ENCODE peak calls at places on chromosomes 4 and X, in six cellular contexts. J is WTC11, O is IMR-90, V is H9, Q is gastrocnemius medialis, L is mammary epithelial cell. C is an unnamed sample.

GRCh38 chr4:7132730-7133582 is 59.4 kb upstream of the SORCS2 start:
- DNase-seq in J (no peak), O (peak), V (no peak), Q (no peak), L (no peak), C (no peak)

GRCh38 chr4:15971068-15971801 is 8.3 kb upstream of the FGFBP2 start:
- DNase-seq in J (no peak), O (no peak), V (no peak), Q (no peak), L (no peak), C (no peak)

GRCh38 chr4:137960371-137961050 is 281.6 kb downstream of the SLC7A11 start:
- DNase-seq in J (no peak), O (peak), V (no peak), Q (no peak), L (peak), C (no peak)

GRCh38 chr4:3472411-3473141 is 9.5 kb downstream of the DOK7 start:
- DNase-seq in J (no peak), O (no peak), V (no peak), Q (peak), L (no peak), C (no peak)

GRCh38 chrX:10633722-10634121 is 13.3 kb upstream of the MID1 start:
- DNase-seq in J (no peak), O (peak), V (no peak), Q (peak), L (peak), C (no peak)

GRCh38 chr4:6724461-6725111 is 8.6 kb downstream of the BLOC1S4 start:
- DNase-seq in J (no peak), O (peak), V (no peak), Q (no peak), L (no peak), C (no peak)

GRCh38 chrX:150792949-150793527 is 99.8 kb downstream of the MTMR1 start:
- DNase-seq in J (no peak), O (no peak), V (no peak), Q (no peak), L (no peak), C (no peak)

GRCh38 chrX:66756717-66757116 is 117.8 kb upstream of the EDA2R start:
- DNase-seq in J (no peak), O (no peak), V (no peak), Q (no peak), L (no peak), C (no peak)

GRCh38 chr4:189974056-189974455 is 33.4 kb downstream of the FRG1 start:
- DNase-seq in J (no peak), O (no peak), V (no peak), Q (no peak), L (no peak), C (no peak)

GRCh38 chr4:167025651-167026050 is 208.6 kb downstream of the SPOCK3 start:
- DNase-seq in J (no peak), O (no peak), V (no peak), Q (no peak), L (peak), C (no peak)

GRCh38 chr4:22203436-22204011 is 255.0 kb upstream of the KCNIP4 start:
- DNase-seq in J (no peak), O (no peak), V (no peak), Q (no peak), L (peak), C (no peak)

GRCh38 chr4:26732356-26732755 is 128.3 kb upstream of the STIM2 start:
- DNase-seq in J (no peak), O (no peak), V (no peak), Q (no peak), L (no peak), C (no peak)

GRCh38 chr4:102174800-102175199 is 170.5 kb downstream of the SLC39A8 start:
- DNase-seq in J (no peak), O (peak), V (no peak), Q (no peak), L (peak), C (no peak)

GRCh38 chrX:53695901-53696300 is 9.4 kb upstream of the HUWE1 start:
- DNase-seq in J (no peak), O (no peak), V (no peak), Q (no peak), L (no peak), C (no peak)

GRCh38 chrX:51894697-51895336 is 1.4 kb downstream of the MAGED1 start:
- DNase-seq in J (peak), O (peak), V (no peak), Q (peak), L (no peak), C (no peak)

GRCh38 chrX:7068939-7069367 is 78.6 kb upstream of the STS start:
- DNase-seq in J (peak), O (no peak), V (peak), Q (no peak), L (peak), C (no peak)

GRCh38 chr4:67684839-67685531 is 16.0 kb downstream of the UBA6 start:
- DNase-seq in J (no peak), O (peak), V (no peak), Q (no peak), L (peak), C (no peak)

GRCh38 chr4:13559414-13559813 is 15.1 kb upstream of the NKX3-2 start:
- DNase-seq in J (no peak), O (peak), V (no peak), Q (no peak), L (peak), C (no peak)

GRCh38 chr4:77927991-77928925 is 65.6 kb downstream of the MRPL1 start:
- DNase-seq in J (no peak), O (peak), V (no peak), Q (no peak), L (peak), C (no peak)

GRCh38 chr4:121307441-121308327 is 73.1 kb downstream of the QRFPR start:
- DNase-seq in J (peak), O (peak), V (peak), Q (no peak), L (peak), C (no peak)

GRCh38 chr4:146255463-146255862 is 41.1 kb downstream of the REELD1 start:
- DNase-seq in J (no peak), O (peak), V (no peak), Q (no peak), L (no peak), C (no peak)

GRCh38 chr4:87973283-87974169 is 2.0 kb upstream of the SPP1 start:
- DNase-seq in J (peak), O (peak), V (peak), Q (no peak), L (peak), C (no peak)

GRCh38 chr4:63717384-63717783 is 691.9 kb downstream of the TECRL start:
- DNase-seq in J (no peak), O (no peak), V (no peak), Q (no peak), L (no peak), C (no peak)

GRCh38 chrX:65608021-65608420 is 59.4 kb upstream of the MSN start:
- DNase-seq in J (no peak), O (no peak), V (no peak), Q (no peak), L (no peak), C (no peak)

GRCh38 chrX:40947276-40947675 is 138.0 kb upstream of the USP9X start:
- DNase-seq in J (no peak), O (peak), V (no peak), Q (no peak), L (no peak), C (no peak)

GRCh38 chr4:6472008-6472386 is 417 bp downstream of the PPP2R2C start:
- DNase-seq in J (no peak), O (no peak), V (peak), Q (no peak), L (no peak), C (peak)

GRCh38 chr4:121711263-121712000 is 14.7 kb upstream of the ANXA5 start:
- DNase-seq in J (peak), O (peak), V (peak), Q (peak), L (peak), C (peak)

GRCh38 chr4:997375-998071 is 4.3 kb upstream of the SLC26A1 start:
- DNase-seq in J (no peak), O (no peak), V (no peak), Q (no peak), L (no peak), C (no peak)

GRCh38 chr4:174214102-174214878 is 69.2 kb downstream of the FBXO8 start:
- DNase-seq in J (peak), O (no peak), V (peak), Q (no peak), L (no peak), C (no peak)

GRCh38 chr4:23333946-23334878 is 555.6 kb downstream of the PPARGC1A start:
- DNase-seq in J (peak), O (peak), V (peak), Q (no peak), L (peak), C (no peak)

GRCh38 chrX:78710146-78710545 is 37.4 kb upstream of the LPAR4 start:
- DNase-seq in J (no peak), O (peak), V (no peak), Q (no peak), L (no peak), C (no peak)

GRCh38 chr4:67725132-67725531 is 24.2 kb upstream of the UBA6 start:
- DNase-seq in J (no peak), O (no peak), V (no peak), Q (no peak), L (peak), C (no peak)

GRCh38 chr4:21304061-21304541 is 603.8 kb downstream of the PACRGL start:
- DNase-seq in J (peak), O (no peak), V (peak), Q (no peak), L (no peak), C (no peak)

GRCh38 chrX:48703642-48704481 is 7.3 kb downstream of the SUV39H1 start:
- DNase-seq in J (no peak), O (peak), V (no peak), Q (no peak), L (peak), C (no peak)

GRCh38 chrX:30981968-30982367 is 89.9 kb downstream of the FTHL17 start:
- DNase-seq in J (no peak), O (no peak), V (no peak), Q (no peak), L (no peak), C (no peak)

GRCh38 chr4:57193996-57194675 is 84.0 kb upstream of the IGFBP7 start:
- DNase-seq in J (peak), O (no peak), V (peak), Q (no peak), L (no peak), C (no peak)

GRCh38 chr4:57191523-57192034 is 81.4 kb upstream of the IGFBP7 start:
- DNase-seq in J (peak), O (no peak), V (peak), Q (no peak), L (no peak), C (no peak)

GRCh38 chr4:57187241-57187640 is 77.1 kb upstream of the IGFBP7 start:
- DNase-seq in J (no peak), O (no peak), V (no peak), Q (no peak), L (peak), C (no peak)

GRCh38 chr4:57193164-57193810 is 83.1 kb upstream of the IGFBP7 start:
- DNase-seq in J (no peak), O (no peak), V (no peak), Q (no peak), L (no peak), C (no peak)

DNA sequence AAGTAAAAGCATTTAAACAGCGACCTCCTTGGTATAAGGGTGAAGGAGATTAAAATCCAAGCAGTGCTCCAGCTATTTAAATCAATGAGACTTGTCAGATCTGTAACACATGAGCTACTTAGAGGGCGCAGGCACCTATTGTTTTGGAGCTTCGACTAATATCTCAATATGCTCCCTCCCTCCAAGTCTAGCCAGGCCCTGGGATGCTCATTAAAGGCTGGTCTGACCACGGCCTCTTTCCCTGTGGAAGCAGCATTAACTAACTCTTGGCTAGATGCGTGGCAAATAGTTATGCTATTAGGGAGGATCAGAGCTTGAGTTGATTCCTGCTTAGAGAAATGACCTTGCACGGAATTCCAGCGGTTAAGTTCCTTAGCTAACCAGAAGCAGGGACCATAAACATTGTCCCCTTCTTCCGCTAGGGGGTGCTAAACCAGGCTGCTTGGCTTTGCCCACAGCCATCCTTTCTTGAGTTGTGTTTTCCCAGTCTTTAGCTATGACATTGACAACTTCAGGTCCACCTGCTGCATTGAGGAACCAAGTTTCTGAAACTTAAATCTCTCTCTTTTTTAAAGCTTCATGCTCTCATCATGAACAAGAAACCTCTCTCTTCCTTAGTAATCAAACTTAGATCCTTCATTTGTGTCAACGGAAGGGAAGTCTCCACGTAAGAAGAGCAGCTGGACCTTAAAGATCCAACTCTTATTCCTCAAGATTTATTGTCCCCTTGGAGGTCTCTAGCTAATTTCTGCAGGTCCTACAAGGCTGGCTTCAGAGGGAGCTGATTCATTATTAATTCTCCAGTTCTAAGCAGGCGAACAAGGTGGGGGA is 80.7 kb upstream of the IGFBP7 start:
- DNase-seq in J (peak), O (peak), V (peak), Q (no peak), L (peak), C (no peak)
- TF ChIP-seq CTCF in J (peak), O (peak), V (peak), Q (no peak), L (peak), C (peak)

DNA sequence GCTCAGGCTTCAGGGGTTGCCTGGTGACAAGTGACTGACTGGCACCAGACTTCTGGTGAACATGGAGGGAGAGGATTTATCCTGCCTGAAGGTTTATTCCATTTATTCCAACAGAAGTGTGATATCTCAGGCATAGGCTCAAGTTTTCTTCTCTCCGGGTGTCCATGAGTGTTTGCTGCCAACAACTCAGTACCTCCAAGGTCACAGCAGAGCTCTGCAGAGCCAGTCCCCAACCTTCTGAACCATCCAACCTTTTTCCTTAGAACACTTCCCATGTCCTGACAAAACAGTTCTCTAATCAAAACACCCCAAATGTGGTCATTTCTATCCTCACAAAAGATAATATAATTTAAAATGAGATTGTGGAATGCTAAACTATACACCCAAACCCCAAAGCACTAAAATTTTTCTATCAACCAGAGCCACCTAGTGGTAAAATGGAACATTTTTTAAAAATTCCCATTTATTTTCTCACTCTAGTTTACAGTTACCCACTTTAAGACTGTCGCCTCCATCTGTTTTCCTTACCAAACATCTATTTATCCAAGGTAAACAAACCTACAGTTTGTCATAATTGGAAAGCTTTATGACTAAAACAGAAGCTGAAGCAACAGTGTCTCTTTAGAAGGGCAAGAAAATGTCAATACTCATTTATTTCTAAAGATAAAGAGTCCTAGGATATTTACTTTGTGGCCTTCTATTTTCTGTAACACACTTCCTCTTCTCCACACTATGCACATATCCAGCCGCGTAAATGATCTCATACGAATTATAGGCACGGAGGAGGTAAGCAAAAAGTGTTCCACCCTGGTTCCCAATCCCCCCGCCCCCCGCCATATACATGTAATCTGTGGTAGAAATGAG is 39.5 kb downstream of the TMEM154 start:
- DNase-seq in J (no peak), O (peak), V (no peak), Q (no peak), L (no peak), C (no peak)
- TF ChIP-seq CTCF in J (peak), O (peak), V (peak), Q (peak), L (peak), C (peak)

GRCh38 chrX:16469870-16470269 is 180.1 kb upstream of the S100G start:
- DNase-seq in J (peak), O (no peak), V (peak), Q (no peak), L (no peak), C (no peak)
- TF ChIP-seq CTCF in J (no peak), O (no peak), V (peak), Q (no peak), L (peak), C (no peak)

GRCh38 chr4:9825049-9825448 is 43.6 kb downstream of the DRD5 start:
- DNase-seq in J (no peak), O (no peak), V (no peak), Q (no peak), L (no peak), C (no peak)
- TF ChIP-seq CTCF in J (no peak), O (no peak), V (no peak), Q (no peak), L (no peak), C (no peak)

C was measured in type B pancreatic cell.